ENCODE peak calls at places on chromosomes 6 and 20, in five cellular contexts. One of them, this sample, is unnamed. For H3K4me1, the result is how much of the 10 kb centered on the place peaks cover.

GRCh38 chr20:62716198-62716940 is 7.7 kb downstream of the NTSR1 start:
- DNase-seq in small intestine: peak
- DNase-seq in CD4-positive, alpha-beta memory T cell: peak
- DNase-seq in uterus: no peak
- DNase-seq in psoas muscle: no peak
- DNase-seq in this sample: no peak

GRCh38 chr6:27288136-27289044 is 23.7 kb downstream of the POM121L2 start:
- DNase-seq in small intestine: no peak
- DNase-seq in CD4-positive, alpha-beta memory T cell: no peak
- DNase-seq in uterus: no peak
- DNase-seq in psoas muscle: no peak
- DNase-seq in this sample: no peak

GRCh38 chr6:158923801-158924498 is 76.1 kb downstream of the RSPH3 start:
- DNase-seq in small intestine: no peak
- DNase-seq in CD4-positive, alpha-beta memory T cell: no peak
- DNase-seq in uterus: no peak
- DNase-seq in psoas muscle: no peak
- DNase-seq in this sample: no peak

GRCh38 chr20:19850190-19850533 is 92.1 kb downstream of the RIN2 start:
- DNase-seq in small intestine: no peak
- DNase-seq in CD4-positive, alpha-beta memory T cell: no peak
- DNase-seq in uterus: peak
- DNase-seq in psoas muscle: no peak
- DNase-seq in this sample: peak

GRCh38 chr20:23160536-23161243 is 74.6 kb upstream of the CD93 start:
- DNase-seq in small intestine: no peak
- DNase-seq in CD4-positive, alpha-beta memory T cell: no peak
- DNase-seq in uterus: no peak
- DNase-seq in psoas muscle: no peak
- DNase-seq in this sample: no peak

GRCh38 chr20:53513168-53513488 is 80.5 kb downstream of the ZNF217 start:
- DNase-seq in small intestine: no peak
- DNase-seq in CD4-positive, alpha-beta memory T cell: no peak
- DNase-seq in uterus: no peak
- DNase-seq in psoas muscle: no peak
- DNase-seq in this sample: no peak

GRCh38 chr6:125193208-125193607 is 39.6 kb downstream of the TPD52L1 start:
- DNase-seq in small intestine: peak
- DNase-seq in CD4-positive, alpha-beta memory T cell: no peak
- DNase-seq in uterus: no peak
- DNase-seq in psoas muscle: no peak
- DNase-seq in this sample: peak

GRCh38 chr6:158649289-158650143 is at the start of gene SYTL3:
- DNase-seq in small intestine: peak
- DNase-seq in CD4-positive, alpha-beta memory T cell: peak
- DNase-seq in uterus: no peak
- DNase-seq in psoas muscle: no peak
- DNase-seq in this sample: peak

GRCh38 chr6:154239392-154239791 is 117.2 kb downstream of the IPCEF1 start:
- DNase-seq in small intestine: no peak
- DNase-seq in CD4-positive, alpha-beta memory T cell: peak
- DNase-seq in uterus: no peak
- DNase-seq in psoas muscle: no peak
- DNase-seq in this sample: no peak

GRCh38 chr6:6915813-6916547 is 191.8 kb upstream of the RREB1 start:
- DNase-seq in small intestine: peak
- DNase-seq in CD4-positive, alpha-beta memory T cell: no peak
- DNase-seq in uterus: peak
- DNase-seq in psoas muscle: peak
- DNase-seq in this sample: no peak

GRCh38 chr20:23200914-23201313 is 114.8 kb upstream of the CD93 start:
- DNase-seq in small intestine: peak
- DNase-seq in CD4-positive, alpha-beta memory T cell: no peak
- DNase-seq in uterus: no peak
- DNase-seq in psoas muscle: peak
- DNase-seq in this sample: peak

GRCh38 chr20:61094581-61094980 is 157.5 kb upstream of the CDH4 start:
- DNase-seq in small intestine: no peak
- DNase-seq in CD4-positive, alpha-beta memory T cell: no peak
- DNase-seq in uterus: no peak
- DNase-seq in psoas muscle: no peak
- DNase-seq in this sample: no peak

GRCh38 chr20:61096463-61096862 is 155.6 kb upstream of the CDH4 start:
- DNase-seq in small intestine: no peak
- DNase-seq in CD4-positive, alpha-beta memory T cell: no peak
- DNase-seq in uterus: no peak
- DNase-seq in psoas muscle: no peak
- DNase-seq in this sample: no peak

GRCh38 chr20:61092199-61092598 is 159.9 kb upstream of the CDH4 start:
- DNase-seq in small intestine: no peak
- DNase-seq in CD4-positive, alpha-beta memory T cell: no peak
- DNase-seq in uterus: no peak
- DNase-seq in psoas muscle: no peak
- DNase-seq in this sample: no peak
- H3K4me1 ChIP-seq in small intestine: under half
- H3K4me1 ChIP-seq in CD4-positive, alpha-beta memory T cell: under half
- H3K4me1 ChIP-seq in uterus: under half
- H3K4me1 ChIP-seq in psoas muscle: under half
- H3K4me1 ChIP-seq in this sample: under half

GRCh38 chr6:157187182-157188093 is 135.9 kb downstream of the TMEM242 start:
- DNase-seq in small intestine: peak
- DNase-seq in CD4-positive, alpha-beta memory T cell: no peak
- DNase-seq in uterus: no peak
- DNase-seq in psoas muscle: no peak
- DNase-seq in this sample: no peak
- H3K4me1 ChIP-seq in small intestine: under half
- H3K4me1 ChIP-seq in CD4-positive, alpha-beta memory T cell: under half
- H3K4me1 ChIP-seq in uterus: under half
- H3K4me1 ChIP-seq in psoas muscle: under half
- H3K4me1 ChIP-seq in this sample: under half

GRCh38 chr6:136752554-136752953 is 39.7 kb downstream of the MAP3K5 start:
- DNase-seq in small intestine: peak
- DNase-seq in CD4-positive, alpha-beta memory T cell: no peak
- DNase-seq in uterus: no peak
- DNase-seq in psoas muscle: no peak
- DNase-seq in this sample: peak

GRCh38 chr6:136753624-136754023 is 38.7 kb downstream of the MAP3K5 start:
- DNase-seq in small intestine: peak
- DNase-seq in CD4-positive, alpha-beta memory T cell: peak
- DNase-seq in uterus: no peak
- DNase-seq in psoas muscle: no peak
- DNase-seq in this sample: no peak

GRCh38 chr6:136750821-136751220 is 41.5 kb downstream of the MAP3K5 start:
- DNase-seq in small intestine: no peak
- DNase-seq in CD4-positive, alpha-beta memory T cell: no peak
- DNase-seq in uterus: no peak
- DNase-seq in psoas muscle: no peak
- DNase-seq in this sample: no peak

GRCh38 chr6:136751478-136751956 is 40.8 kb downstream of the MAP3K5 start:
- DNase-seq in small intestine: peak
- DNase-seq in CD4-positive, alpha-beta memory T cell: peak
- DNase-seq in uterus: no peak
- DNase-seq in psoas muscle: no peak
- DNase-seq in this sample: peak

DNA sequence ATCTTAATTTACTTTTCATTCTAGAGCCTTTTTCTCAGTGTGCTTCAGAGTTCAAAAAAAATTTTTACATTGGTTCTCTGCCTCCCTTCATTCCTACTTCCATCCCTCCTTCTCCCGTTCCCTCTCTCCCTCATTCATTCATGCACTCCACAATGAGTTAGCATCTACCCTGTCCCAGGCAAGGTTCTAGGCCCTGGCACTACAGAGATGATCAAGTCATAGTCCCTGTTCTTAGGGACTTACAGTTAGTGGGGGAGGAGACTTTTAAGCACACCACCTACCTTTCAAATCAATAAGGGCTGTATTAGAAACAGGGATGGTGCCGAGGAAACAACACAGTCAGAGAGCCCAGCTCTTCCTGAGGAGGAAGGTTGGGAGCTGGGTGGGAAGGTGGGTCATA is 40.3 kb downstream of the MAP3K5 start:
- DNase-seq in small intestine: no peak
- DNase-seq in CD4-positive, alpha-beta memory T cell: no peak
- DNase-seq in uterus: no peak
- DNase-seq in psoas muscle: no peak
- DNase-seq in this sample: no peak
- H3K4me1 ChIP-seq in small intestine: under half
- H3K4me1 ChIP-seq in CD4-positive, alpha-beta memory T cell: half or more
- H3K4me1 ChIP-seq in uterus: under half
- H3K4me1 ChIP-seq in psoas muscle: under half
- H3K4me1 ChIP-seq in this sample: under half

GRCh38 chr6:33314515-33314942 is 651 bp upstream of the TAPBP start:
- DNase-seq in small intestine: peak
- DNase-seq in CD4-positive, alpha-beta memory T cell: peak
- DNase-seq in uterus: peak
- DNase-seq in psoas muscle: peak
- DNase-seq in this sample: peak
- H3K4me1 ChIP-seq in small intestine: under half
- H3K4me1 ChIP-seq in CD4-positive, alpha-beta memory T cell: half or more
- H3K4me1 ChIP-seq in uterus: under half
- H3K4me1 ChIP-seq in psoas muscle: under half
- H3K4me1 ChIP-seq in this sample: under half

GRCh38 chr6:3746696-3747095 is 4.8 kb downstream of the PXDC1 start:
- DNase-seq in small intestine: no peak
- DNase-seq in CD4-positive, alpha-beta memory T cell: no peak
- DNase-seq in uterus: no peak
- DNase-seq in psoas muscle: no peak
- DNase-seq in this sample: no peak

GRCh38 chr6:3744901-3745470 is 6.5 kb downstream of the PXDC1 start:
- DNase-seq in small intestine: no peak
- DNase-seq in CD4-positive, alpha-beta memory T cell: no peak
- DNase-seq in uterus: no peak
- DNase-seq in psoas muscle: no peak
- DNase-seq in this sample: no peak

GRCh38 chr6:3747100-3747737 is 4.3 kb downstream of the PXDC1 start:
- DNase-seq in small intestine: no peak
- DNase-seq in CD4-positive, alpha-beta memory T cell: no peak
- DNase-seq in uterus: no peak
- DNase-seq in psoas muscle: no peak
- DNase-seq in this sample: no peak

GRCh38 chr6:3745566-3746118 is 5.9 kb downstream of the PXDC1 start:
- DNase-seq in small intestine: no peak
- DNase-seq in CD4-positive, alpha-beta memory T cell: no peak
- DNase-seq in uterus: no peak
- DNase-seq in psoas muscle: no peak
- DNase-seq in this sample: no peak

DNA sequence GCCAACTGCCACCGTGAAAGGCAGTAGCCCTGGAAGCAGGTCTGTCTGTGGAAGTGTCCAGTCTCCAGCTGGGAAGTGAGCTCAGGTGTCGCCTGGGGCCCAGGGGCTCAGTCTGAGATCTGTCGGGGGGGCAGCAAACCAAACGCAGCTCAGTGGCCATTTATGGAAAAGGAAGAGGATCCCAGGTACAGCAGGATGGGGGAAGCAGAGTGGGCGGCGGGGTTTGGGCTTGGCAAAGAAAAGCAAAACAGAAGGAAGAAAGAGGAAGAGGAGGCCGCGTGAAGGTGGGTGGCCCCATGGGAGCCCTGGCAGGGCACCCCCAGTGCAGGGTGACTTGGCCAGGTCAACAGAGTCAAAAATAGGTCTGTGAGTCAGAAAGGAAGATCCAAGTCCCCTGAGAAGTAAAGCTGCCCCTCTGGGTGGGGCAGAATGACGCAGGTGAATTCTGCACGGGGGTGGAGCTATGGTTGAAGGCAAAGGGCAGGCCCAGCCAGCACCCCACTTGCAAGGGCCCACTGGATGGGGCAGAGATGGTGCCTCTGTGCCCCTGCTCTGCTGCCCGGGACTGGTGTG is 5.3 kb downstream of the PXDC1 start:
- DNase-seq in small intestine: peak
- DNase-seq in CD4-positive, alpha-beta memory T cell: no peak
- DNase-seq in uterus: no peak
- DNase-seq in psoas muscle: peak
- DNase-seq in this sample: no peak
- H3K4me1 ChIP-seq in small intestine: under half
- H3K4me1 ChIP-seq in CD4-positive, alpha-beta memory T cell: under half
- H3K4me1 ChIP-seq in uterus: under half
- H3K4me1 ChIP-seq in psoas muscle: half or more
- H3K4me1 ChIP-seq in this sample: under half

DNA sequence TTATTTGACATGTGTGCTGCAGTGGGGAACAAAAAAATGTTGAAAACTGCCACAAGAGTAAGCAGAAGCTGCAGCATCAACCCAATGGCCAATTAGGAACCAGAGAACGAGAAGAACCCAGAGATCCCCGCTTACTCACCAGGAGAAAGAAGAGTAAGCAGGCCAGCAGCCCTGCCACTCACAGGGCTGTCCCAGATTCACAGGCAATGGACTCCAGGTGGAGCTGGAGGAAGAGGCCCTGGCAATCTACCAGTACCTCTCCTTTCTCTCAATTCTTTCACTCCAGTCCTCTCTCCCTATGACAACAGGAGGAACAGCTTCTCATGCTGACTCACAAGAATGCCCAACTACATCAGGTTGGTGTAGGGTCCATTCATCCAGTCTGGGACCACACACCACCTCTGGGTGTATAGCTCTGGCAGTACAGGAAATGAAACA is 19.3 kb downstream of the KIF13A start:
- DNase-seq in small intestine: no peak
- DNase-seq in CD4-positive, alpha-beta memory T cell: no peak
- DNase-seq in uterus: no peak
- DNase-seq in psoas muscle: peak
- DNase-seq in this sample: no peak
- H3K4me1 ChIP-seq in small intestine: under half
- H3K4me1 ChIP-seq in CD4-positive, alpha-beta memory T cell: under half
- H3K4me1 ChIP-seq in uterus: under half
- H3K4me1 ChIP-seq in psoas muscle: half or more
- H3K4me1 ChIP-seq in this sample: under half

This sample was measured in mucosa of descending colon.